ENCODE peak calls at places on chromosomes 5 and 9, in ten cellular contexts. P is T follicular helper cell; I is NCI-H345; T is AG08396; Y is T-cell; G is NCI-H1436 treated with DMSO at 0.1 percent for 48 hours; X is stimulated activated CD4-positive, alpha-beta T cell treated with anti-CD3 and anti-CD28 coated beads, Interleukin-15, amount 100 ng/mL, for 1 hour; U is NCI-H774; J is memory B cell; D is transverse colon. K is an unnamed sample.
A peak's percentile ranks its signal among the peaks of the same experiment; 100 is the strongest.

GRCh38 chr5:159206818-159207217 is 2.5 kb downstream of the RNF145 start:
- DNase-seq in P (no peak), I (no peak), T (no peak), Y (no peak), G (no peak), X (no peak), U (no peak), J (no peak), D (no peak), K (no peak)

GRCh38 chr9:120366646-120367019 is 213.3 kb downstream of the CDK5RAP2 start:
- DNase-seq in P (no peak), I (no peak), T (peak; percentile 79), Y (no peak), G (no peak), X (no peak), U (no peak), J (no peak), D (no peak), K (peak; percentile 55)

GRCh38 chr9:75903785-75904360 is 13.4 kb downstream of the PCSK5 start:
- DNase-seq in P (no peak), I (no peak), T (peak; percentile 28), Y (no peak), G (no peak), X (no peak), U (no peak), J (no peak), D (peak; percentile 18), K (no peak)

GRCh38 chr5:71482132-71482531 is 26.7 kb downstream of the BDP1 start:
- DNase-seq in P (no peak), I (peak; percentile 30), T (no peak), Y (no peak), G (no peak), X (no peak), U (peak; percentile 15), J (no peak), D (peak; percentile 16), K (no peak)

GRCh38 chr5:17852701-17853100 is 218.4 kb downstream of the TAF11L14 start:
- DNase-seq in P (no peak), I (no peak), T (no peak), Y (no peak), G (no peak), X (no peak), U (no peak), J (no peak), D (no peak), K (no peak)

GRCh38 chr9:121357011-121357410 is 13.0 kb downstream of the STOM start:
- DNase-seq in P (no peak), I (no peak), T (no peak), Y (no peak), G (no peak), X (no peak), U (no peak), J (no peak), D (no peak), K (no peak)

GRCh38 chr9:109141375-109141774 is 21.6 kb upstream of the TMEM245 start:
- DNase-seq in P (no peak), I (no peak), T (no peak), Y (no peak), G (no peak), X (no peak), U (no peak), J (no peak), D (no peak), K (no peak)

GRCh38 chr5:135243194-135244191 is 155.5 kb downstream of the MACROH2A1 start:
- DNase-seq in P (no peak), I (no peak), T (no peak), Y (no peak), G (no peak), X (no peak), U (no peak), J (no peak), D (peak; percentile 55), K (no peak)

GRCh38 chr5:179825655-179826182 is 5.0 kb downstream of the SQSTM1 start:
- DNase-seq in P (no peak), I (no peak), T (no peak), Y (no peak), G (no peak), X (no peak), U (no peak), J (no peak), D (peak; percentile 77), K (no peak)

GRCh38 chr5:147303251-147303650 is 68.4 kb downstream of the STK32A start:
- DNase-seq in P (no peak), I (no peak), T (peak; percentile 10), Y (no peak), G (no peak), X (no peak), U (no peak), J (no peak), D (no peak), K (no peak)

GRCh38 chr5:143495823-143496275 is 92.4 kb upstream of the NR3C1 start:
- DNase-seq in P (no peak), I (peak; percentile 29), T (no peak), Y (no peak), G (no peak), X (no peak), U (no peak), J (no peak), D (no peak), K (peak; percentile 83)

GRCh38 chr9:8492679-8493078 is 693.1 kb upstream of the DMAC1 start:
- DNase-seq in P (no peak), I (no peak), T (no peak), Y (no peak), G (no peak), X (no peak), U (no peak), J (no peak), D (no peak), K (no peak)

GRCh38 chr5:902129-902916 is 9.6 kb downstream of the TRIP13 start:
- DNase-seq in P (no peak), I (no peak), T (no peak), Y (no peak), G (no peak), X (no peak), U (no peak), J (no peak), D (no peak), K (no peak)

GRCh38 chr9:104256031-104256709 is 162.1 kb downstream of the SMC2 start:
- DNase-seq in P (no peak), I (no peak), T (no peak), Y (no peak), G (no peak), X (no peak), U (no peak), J (no peak), D (no peak), K (no peak)

GRCh38 chr5:173613433-173614144 is 2.9 kb downstream of the BOD1 start:
- DNase-seq in P (no peak), I (no peak), T (no peak), Y (no peak), G (no peak), X (no peak), U (no peak), J (no peak), D (no peak), K (no peak)

GRCh38 chr9:13731637-13732036 is 452.1 kb upstream of the MPDZ start:
- DNase-seq in P (no peak), I (no peak), T (no peak), Y (no peak), G (no peak), X (no peak), U (no peak), J (no peak), D (no peak), K (no peak)

GRCh38 chr5:130652178-130652577 is 512.9 kb downstream of the HINT1 start:
- DNase-seq in P (no peak), I (no peak), T (no peak), Y (no peak), G (no peak), X (no peak), U (no peak), J (no peak), D (no peak), K (no peak)

GRCh38 chr9:127987103-127987614 is 6.4 kb upstream of the EEIG1 start:
- DNase-seq in P (no peak), I (no peak), T (peak; percentile 57), Y (no peak), G (no peak), X (no peak), U (no peak), J (peak; percentile 47), D (no peak), K (no peak)

GRCh38 chr9:130476151-130476730 is 31.5 kb downstream of the ASS1 start:
- DNase-seq in P (no peak), I (no peak), T (no peak), Y (no peak), G (no peak), X (no peak), U (no peak), J (no peak), D (no peak), K (no peak)

GRCh38 chr5:115309751-115310370 is 13.4 kb upstream of the CCDC112 start:
- DNase-seq in P (no peak), I (peak; percentile 22), T (no peak), Y (no peak), G (no peak), X (no peak), U (peak; percentile 41), J (no peak), D (no peak), K (peak; percentile 52)

GRCh38 chr5:175469916-175470315 is 8.4 kb upstream of the SFXN1 start:
- DNase-seq in P (no peak), I (no peak), T (no peak), Y (no peak), G (no peak), X (no peak), U (no peak), J (no peak), D (no peak), K (no peak)

GRCh38 chr5:61587120-61587519 is 255.1 kb downstream of the ZSWIM6 start:
- DNase-seq in P (no peak), I (no peak), T (no peak), Y (no peak), G (no peak), X (no peak), U (no peak), J (no peak), D (no peak), K (no peak)

GRCh38 chr9:129609486-129610192 is 11.3 kb downstream of the C9orf50 start:
- DNase-seq in P (peak; percentile 29), I (no peak), T (peak; percentile 70), Y (peak; percentile 63), G (no peak), X (no peak), U (no peak), J (peak; percentile 45), D (peak; percentile 76), K (no peak)

GRCh38 chr9:215631-216155 is 1.0 kb downstream of the DOCK8 start:
- DNase-seq in P (no peak), I (no peak), T (no peak), Y (no peak), G (no peak), X (no peak), U (no peak), J (no peak), D (no peak), K (no peak)

GRCh38 chr9:110048976-110049698 is 158.8 kb downstream of the C9orf152 start:
- DNase-seq in P (no peak), I (peak; percentile 67), T (peak; percentile 29), Y (no peak), G (no peak), X (no peak), U (no peak), J (peak; percentile 27), D (no peak), K (no peak)

GRCh38 chr9:33148367-33149019 is 18.6 kb downstream of the B4GALT1 start:
- DNase-seq in P (no peak), I (no peak), T (no peak), Y (no peak), G (no peak), X (no peak), U (no peak), J (no peak), D (peak; percentile 1), K (no peak)

GRCh38 chr5:126056851-126057622 is 366.2 kb upstream of the GRAMD2B start:
- DNase-seq in P (no peak), I (no peak), T (no peak), Y (no peak), G (no peak), X (no peak), U (no peak), J (no peak), D (no peak), K (no peak)

GRCh38 chr9:127976943-127977871 is 3.6 kb downstream of the EEIG1 start:
- DNase-seq in P (no peak), I (peak; percentile 23), T (no peak), Y (no peak), G (no peak), X (no peak), U (peak; percentile 26), J (peak; percentile 10), D (peak; percentile 71), K (no peak)